ENCODE peak calls at places on chromosome 11, in six cellular contexts. T, V, R, M, H and F are unnamed samples.

GRCh38 chr11:73244589-73245240 is 26.6 kb downstream of the P2RY2 start:
- DNase-seq in T (no peak), V (no peak), R (no peak), M (no peak), H (peak), F (no peak)

GRCh38 chr11:128390246-128390645 is 197.1 kb downstream of the ETS1 start:
- DNase-seq in T (no peak), V (no peak), R (no peak), M (no peak), H (no peak), F (no peak)

GRCh38 chr11:830295-831131 is 2.2 kb upstream of the CD151 start:
- DNase-seq in T (no peak), V (peak), R (no peak), M (no peak), H (no peak), F (no peak)

GRCh38 chr11:67082071-67082791 is 25.6 kb downstream of the RHOD start:
- DNase-seq in T (no peak), V (peak), R (no peak), M (no peak), H (no peak), F (no peak)

GRCh38 chr11:130414107-130415088 is 14.0 kb downstream of the ADAMTS8 start:
- DNase-seq in T (peak), V (no peak), R (no peak), M (no peak), H (no peak), F (no peak)

GRCh38 chr11:96696736-96697135 is 306.9 kb downstream of the JRKL start:
- DNase-seq in T (no peak), V (no peak), R (no peak), M (no peak), H (no peak), F (no peak)

GRCh38 chr11:3380706-3381570 is 2.0 kb upstream of the ZNF195 start:
- DNase-seq in T (no peak), V (no peak), R (no peak), M (no peak), H (no peak), F (no peak)

GRCh38 chr11:114522818-114523217 is 36.9 kb downstream of the NXPE1 start:
- DNase-seq in T (no peak), V (no peak), R (no peak), M (no peak), H (no peak), F (no peak)

GRCh38 chr11:69111578-69112247 is 44.0 kb upstream of the SMIM38 start:
- DNase-seq in T (no peak), V (no peak), R (no peak), M (no peak), H (no peak), F (no peak)

GRCh38 chr11:66450610-66451009 is 12.0 kb upstream of the MRPL11 start:
- DNase-seq in T (no peak), V (no peak), R (no peak), M (no peak), H (no peak), F (no peak)

GRCh38 chr11:33435201-33435600 is 178.0 kb downstream of the HIPK3 start:
- DNase-seq in T (no peak), V (no peak), R (no peak), M (no peak), H (no peak), F (no peak)

GRCh38 chr11:116885951-116886629 is 48.7 kb upstream of the APOA1 start:
- DNase-seq in T (peak), V (no peak), R (no peak), M (no peak), H (no peak), F (no peak)

GRCh38 chr11:6390718-6391547 is 659 bp downstream of the SMPD1 start:
- DNase-seq in T (no peak), V (no peak), R (no peak), M (no peak), H (no peak), F (no peak)

GRCh38 chr11:69658606-69659450 is 16.3 kb downstream of the LTO1 start:
- DNase-seq in T (peak), V (no peak), R (no peak), M (no peak), H (no peak), F (no peak)

GRCh38 chr11:27234043-27234668 is 128.9 kb downstream of the CCDC34 start:
- DNase-seq in T (peak), V (peak), R (peak), M (peak), H (peak), F (peak)

DNA sequence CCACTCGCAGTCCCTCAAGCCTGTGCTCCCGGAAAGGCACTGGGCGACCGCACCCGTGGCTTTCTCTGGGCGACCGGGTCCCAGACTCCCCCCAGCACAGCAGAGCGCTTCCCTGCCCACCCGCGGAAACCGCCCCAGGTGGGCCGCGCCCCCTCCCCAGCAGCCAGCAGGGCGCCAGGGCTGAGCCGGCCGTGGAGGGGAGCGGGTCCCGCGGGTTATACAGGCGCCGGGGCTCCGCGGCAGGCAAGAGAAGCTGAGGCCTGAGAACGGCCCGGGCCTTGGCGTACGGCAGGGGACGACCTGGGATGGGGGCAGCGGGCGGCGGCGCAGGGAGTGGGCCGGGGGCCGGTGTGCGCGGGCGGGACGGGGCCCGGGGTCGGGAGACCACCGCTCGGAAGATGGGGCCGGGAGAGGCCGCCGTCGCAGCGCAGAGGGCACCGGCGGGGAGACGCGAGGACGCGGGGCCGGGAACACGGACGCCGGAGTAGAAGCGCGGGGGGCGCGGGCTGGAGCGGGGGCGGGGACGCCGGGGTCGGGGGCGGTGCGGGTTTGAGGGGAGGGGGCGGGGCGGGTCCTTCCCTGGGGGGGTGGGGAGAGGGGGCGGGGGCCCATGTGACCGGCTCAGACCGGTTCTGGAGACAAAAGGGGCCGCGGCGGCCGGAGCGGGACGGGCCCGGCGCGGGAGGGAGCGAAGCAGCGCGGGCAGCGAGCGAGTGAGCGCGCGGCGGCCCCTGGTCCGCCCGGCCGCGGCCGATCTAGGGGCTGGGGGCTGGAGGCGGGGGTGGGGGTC is at the start of gene MDK:
- DNase-seq in T (no peak), V (peak), R (no peak), M (no peak), H (no peak), F (no peak)
- TF ChIP-seq POLR2A in T (no peak), V (no peak), R (peak), M (no peak), H (no peak), F (no peak)

DNA sequence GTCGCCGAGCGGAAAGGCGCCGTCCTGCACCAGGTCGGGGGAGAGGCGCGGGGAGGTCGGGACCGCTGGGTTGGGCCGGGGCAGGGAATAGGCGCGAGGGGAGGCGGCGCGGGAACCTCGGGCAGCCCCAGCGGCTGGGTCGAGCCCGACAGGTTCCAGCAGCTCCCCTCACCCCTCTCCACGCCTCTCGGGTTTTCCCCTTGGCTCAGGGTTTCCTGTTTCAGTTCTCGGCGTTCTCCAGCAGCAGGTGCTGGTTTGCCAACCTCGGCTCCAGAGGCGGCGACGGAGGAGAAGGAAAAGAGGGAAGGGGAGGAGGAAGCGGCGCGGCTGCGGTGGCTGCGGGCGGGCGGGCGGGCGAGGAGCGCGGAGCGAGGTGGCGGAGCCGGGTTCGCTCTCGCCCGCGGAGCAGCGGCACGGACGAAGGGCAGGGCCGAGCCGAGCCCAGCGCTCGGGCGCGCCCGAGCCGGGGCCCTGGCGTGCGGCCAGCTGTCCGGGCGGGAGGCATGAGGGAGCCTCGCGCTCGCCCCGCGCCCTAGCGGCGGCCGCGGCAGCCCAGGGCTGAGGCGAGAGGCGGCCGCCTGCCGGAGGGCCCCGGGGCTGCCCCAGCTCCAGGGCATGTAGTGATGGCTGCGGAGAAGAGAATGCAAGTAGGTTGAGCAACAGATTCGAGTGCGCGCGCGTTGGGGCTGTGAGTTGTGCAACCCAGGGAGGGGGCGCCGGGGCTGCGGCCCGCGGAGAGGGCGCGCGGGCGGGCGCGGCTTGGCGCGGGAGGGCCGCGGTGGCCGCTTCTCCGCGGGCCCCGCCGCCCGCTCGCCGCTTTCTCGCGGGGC is at the start of gene ZC3H12C:
- DNase-seq in T (peak), V (peak), R (no peak), M (peak), H (peak), F (peak)
- TF ChIP-seq POLR2A in T (peak), V (peak), R (peak), M (peak), H (peak), F (no peak)

GRCh38 chr11:35162795-35163194 is 23.8 kb downstream of the CD44 start:
- DNase-seq in T (peak), V (no peak), R (no peak), M (no peak), H (no peak), F (no peak)

GRCh38 chr11:35159111-35159510 is 20.1 kb downstream of the CD44 start:
- DNase-seq in T (no peak), V (no peak), R (no peak), M (no peak), H (no peak), F (no peak)

GRCh38 chr11:35160248-35160820 is 21.4 kb downstream of the CD44 start:
- DNase-seq in T (no peak), V (no peak), R (no peak), M (no peak), H (no peak), F (no peak)

GRCh38 chr11:35163209-35163608 is 24.2 kb downstream of the CD44 start:
- DNase-seq in T (no peak), V (no peak), R (no peak), M (peak), H (no peak), F (no peak)

DNA sequence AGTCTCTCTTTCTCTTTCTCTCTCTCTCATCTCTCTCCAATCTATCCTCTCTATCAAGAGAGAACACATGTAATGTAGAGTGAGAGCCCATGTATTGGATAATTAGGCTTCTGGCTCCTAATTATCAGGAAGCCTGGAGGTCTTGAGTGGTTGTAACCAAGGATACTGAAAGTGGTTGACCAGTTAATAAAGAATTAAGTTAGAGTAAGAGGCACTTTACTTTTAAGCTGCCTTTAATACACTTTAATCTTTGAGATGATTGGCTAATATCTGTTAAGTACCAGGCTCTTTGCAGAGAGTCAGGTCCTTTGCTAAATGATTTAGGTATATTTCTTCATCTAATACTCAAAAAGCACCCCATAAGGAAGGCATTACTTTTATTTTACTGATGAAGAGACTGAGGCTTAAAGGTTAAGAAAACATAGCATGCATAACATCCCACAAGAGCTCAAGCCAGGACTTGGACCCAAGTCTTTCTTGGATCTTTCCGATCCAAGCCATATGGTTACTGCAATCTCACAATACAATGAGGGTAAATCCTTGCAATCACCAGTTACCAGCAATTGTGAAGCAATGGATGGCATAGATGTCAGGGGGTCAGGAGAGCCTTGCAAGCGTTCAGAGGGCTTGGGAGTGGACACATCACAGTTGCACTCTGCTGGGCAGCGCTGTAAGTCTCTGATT is 22.1 kb downstream of the CD44 start:
- DNase-seq in T (no peak), V (no peak), R (no peak), M (no peak), H (no peak), F (no peak)
- TF ChIP-seq POLR2A in T (no peak), V (no peak), R (no peak), M (no peak), H (no peak), F (no peak)

GRCh38 chr11:57429946-57430345 is 3.0 kb upstream of the SLC43A3 start:
- DNase-seq in T (no peak), V (no peak), R (no peak), M (no peak), H (no peak), F (no peak)
- TF ChIP-seq POLR2A in T (no peak), V (no peak), R (no peak), M (no peak), H (no peak), F (no peak)

DNA sequence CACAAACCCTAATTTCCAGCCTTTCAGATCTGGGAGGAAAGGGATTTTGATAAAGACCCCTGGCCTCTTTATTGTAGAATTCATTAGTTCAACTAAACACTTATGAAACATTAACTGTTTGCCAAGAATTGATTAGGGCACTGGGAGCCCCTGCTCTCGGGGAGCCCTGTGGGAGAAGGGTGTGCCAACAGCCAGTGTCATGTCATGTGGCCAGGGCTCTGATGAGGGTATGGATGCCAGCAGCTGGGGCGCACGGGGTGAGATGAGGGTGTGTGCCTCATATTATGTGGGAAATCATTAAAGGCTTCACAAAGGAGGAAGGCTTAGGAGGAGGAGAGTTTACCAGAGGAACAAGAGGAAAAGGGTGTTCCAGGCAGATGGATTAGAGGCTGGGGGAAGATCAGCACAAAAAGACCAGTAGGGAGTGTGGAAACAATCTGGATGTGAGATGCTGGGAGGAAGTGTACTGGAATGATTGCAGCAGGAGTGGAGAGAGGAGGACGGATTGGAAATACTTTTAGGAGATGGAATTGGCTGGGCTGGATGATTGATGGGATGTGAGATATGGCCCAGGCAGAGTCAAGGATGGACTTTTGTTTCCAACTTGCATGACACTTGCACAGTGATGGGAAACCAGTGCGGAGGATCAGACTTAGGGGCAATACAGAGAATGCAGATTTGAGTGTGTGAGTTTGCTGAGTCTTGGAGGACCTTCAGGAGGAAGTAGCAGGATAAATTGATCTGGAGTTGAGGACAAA is 137.8 kb downstream of the CSNK2A3 start:
- DNase-seq in T (no peak), V (no peak), R (no peak), M (no peak), H (no peak), F (no peak)
- TF ChIP-seq POLR2A in T (no peak), V (no peak), R (no peak), M (no peak), H (no peak), F (no peak)

DNA sequence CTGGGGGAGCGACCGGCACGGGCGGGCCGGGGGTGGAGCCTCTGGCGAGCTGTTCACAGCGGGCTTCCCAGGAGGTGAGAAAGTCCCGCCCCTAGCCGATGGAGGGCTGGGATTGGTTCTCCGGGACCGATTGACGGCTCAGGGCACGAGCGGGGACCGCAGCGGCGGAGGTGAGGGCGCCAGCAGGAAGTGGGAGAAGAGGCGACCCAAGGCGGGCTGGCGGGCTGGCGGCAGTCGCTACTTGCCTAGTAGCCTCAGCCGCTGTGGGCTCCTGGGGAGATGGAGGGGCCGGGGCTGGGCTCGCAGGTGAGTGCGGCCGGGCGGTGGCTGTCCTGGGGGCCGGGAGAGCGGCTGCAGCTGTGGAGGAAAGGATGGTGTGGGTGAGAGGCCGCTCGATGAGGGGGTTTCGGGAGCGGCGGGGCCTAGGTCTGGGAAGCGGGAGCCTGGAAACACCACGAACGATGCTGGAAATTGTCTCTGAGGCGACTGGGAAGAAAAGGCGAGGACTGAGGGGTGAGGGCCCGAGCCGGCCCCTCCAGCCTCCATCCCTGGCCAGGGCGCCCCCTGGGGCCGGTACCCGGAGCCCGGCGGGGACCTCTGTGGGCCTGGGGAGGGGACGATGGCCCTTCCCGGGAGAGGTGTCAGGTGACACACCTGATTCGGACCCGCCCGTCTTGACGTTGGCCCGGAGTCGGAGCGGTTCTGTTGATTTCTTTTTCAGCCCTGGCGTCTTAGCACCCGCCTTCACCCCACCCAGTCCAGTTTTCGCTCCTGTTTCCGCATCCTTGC is at the start of gene ZDHHC13:
- DNase-seq in T (peak), V (peak), R (peak), M (peak), H (peak), F (peak)
- TF ChIP-seq POLR2A in T (peak), V (peak), R (peak), M (peak), H (no peak), F (peak)

GRCh38 chr11:133982151-133982550 is 25.4 kb upstream of the IGSF9B start:
- DNase-seq in T (no peak), V (no peak), R (no peak), M (no peak), H (no peak), F (no peak)

GRCh38 chr11:133978816-133979215 is 22.0 kb upstream of the IGSF9B start:
- DNase-seq in T (peak), V (no peak), R (no peak), M (no peak), H (no peak), F (peak)

GRCh38 chr11:133982901-133983300 is 26.1 kb upstream of the IGSF9B start:
- DNase-seq in T (no peak), V (no peak), R (no peak), M (no peak), H (no peak), F (no peak)

GRCh38 chr11:133980665-133981064 is 23.9 kb upstream of the IGSF9B start:
- DNase-seq in T (no peak), V (no peak), R (no peak), M (no peak), H (no peak), F (no peak)

DNA sequence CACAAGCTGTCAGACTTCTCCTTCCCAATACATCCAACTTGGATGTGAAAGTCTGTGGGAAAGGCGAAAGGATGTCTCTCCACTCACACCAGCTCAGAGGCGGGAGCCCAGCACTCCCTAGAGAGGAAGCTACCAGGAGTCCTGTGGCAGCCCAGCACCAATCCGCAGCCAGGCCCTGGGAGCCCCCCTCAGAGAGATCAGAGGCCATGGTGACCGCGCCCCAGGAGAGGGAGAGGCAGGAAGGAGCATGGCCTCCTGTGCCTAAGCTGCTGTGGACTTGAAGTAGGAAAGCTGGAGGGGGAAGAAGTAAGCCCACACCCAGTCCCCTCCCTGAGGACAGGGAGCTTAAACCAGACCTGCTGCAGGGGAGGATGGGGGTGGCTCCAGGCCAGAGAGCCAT is 24.4 kb upstream of the IGSF9B start:
- DNase-seq in T (no peak), V (no peak), R (no peak), M (no peak), H (peak), F (no peak)
- TF ChIP-seq POLR2A in T (no peak), V (no peak), R (no peak), M (no peak), H (no peak), F (no peak)

GRCh38 chr11:83724704-83725114 is 438.5 kb upstream of the CCDC90B start:
- DNase-seq in T (no peak), V (no peak), R (no peak), M (peak), H (peak), F (no peak)
- TF ChIP-seq POLR2A in T (no peak), V (no peak), R (no peak), M (no peak), H (no peak), F (no peak)

GRCh38 chr11:78139422-78140391 is at the start of gene ALG8:
- DNase-seq in T (peak), V (peak), R (peak), M (peak), H (peak), F (peak)
- TF ChIP-seq POLR2A in T (peak), V (peak), R (peak), M (peak), H (peak), F (peak)